ENCODE peak calls at places on chromosomes 5 and 9, in seven cellular contexts. A is heart left ventricle; W is tibial nerve; Z is astrocyte; G is activated CD4-positive, alpha-beta T cell treated with anti-CD3 and anti-CD28 coated beads, Interleukin-2, amount 10 ng/mL, durations not matched to agents 7 days and 5 days; K is HS-5; B is EH. P is an unnamed sample.

GRCh38 chr5:173888473-173889135 is 455 bp downstream of the CPEB4 start:
- DNase-seq in B (peak; percentile 58), Z (no peak), A (peak; percentile 45), K (no peak), W (no peak), G (peak; percentile 14), P (peak; percentile 24)

GRCh38 chr5:109604758-109605157 is 85.0 kb upstream of the MAN2A1 start:
- DNase-seq in K (no peak), A (no peak), G (no peak), Z (no peak), W (no peak), B (no peak), P (no peak)

GRCh38 chr5:159286420-159287035 is 23.4 kb downstream of the UBLCP1 start:
- DNase-seq in B (peak; percentile 57), A (no peak), K (no peak), Z (no peak), G (peak; percentile 42), W (no peak), P (peak; percentile 48)

GRCh38 chr9:70683841-70684240 is 269.4 kb upstream of the KLF9 start:
- DNase-seq in Z (no peak), A (no peak), W (no peak), K (no peak), G (no peak), B (peak; percentile 36), P (no peak)

GRCh38 chr5:77486344-77486962 is 5.7 kb downstream of the WDR41 start:
- DNase-seq in A (no peak), B (no peak), W (no peak), Z (peak; percentile 0), G (no peak), K (no peak), P (no peak)

GRCh38 chr5:24773241-24773640 is 128.5 kb upstream of the CDH10 start:
- DNase-seq in B (peak; percentile 70), G (no peak), W (no peak), A (no peak), K (no peak), Z (peak; percentile 67), P (no peak)

GRCh38 chr9:109307380-109308240 is 13.2 kb downstream of the EPB41L4B start:
- DNase-seq in Z (no peak), K (no peak), G (no peak), B (no peak), A (no peak), W (no peak), P (no peak)

GRCh38 chr5:377326-377981 is 55.9 kb downstream of the AHRR start:
- DNase-seq in K (no peak), W (no peak), G (peak; percentile 5), A (no peak), Z (no peak), B (no peak), P (no peak)

GRCh38 chr9:118957585-118957984 is 411.6 kb downstream of the BRINP1 start:
- DNase-seq in G (no peak), A (no peak), K (no peak), W (no peak), B (peak; percentile 75), Z (peak; percentile 31), P (no peak)

GRCh38 chr9:110199643-110200042 is 8.3 kb downstream of the C9orf152 start:
- DNase-seq in G (no peak), W (no peak), B (no peak), K (no peak), A (no peak), Z (no peak), P (no peak)

GRCh38 chr9:76644171-76644570 is 120.1 kb upstream of the PCA3 start:
- DNase-seq in A (no peak), K (no peak), G (no peak), B (no peak), Z (no peak), W (no peak), P (no peak)

GRCh38 chr9:136473354-136473721 is 9.5 kb downstream of the SEC16A start:
- DNase-seq in W (no peak), B (no peak), Z (no peak), K (no peak), G (no peak), A (no peak), P (no peak)

GRCh38 chr9:120914953-120915352 is 11.6 kb downstream of the TRAF1 start:
- DNase-seq in Z (no peak), A (no peak), G (no peak), B (peak; percentile 43), K (no peak), W (no peak), P (peak; percentile 82)

GRCh38 chr9:21695443-21695842 is 107.0 kb upstream of the MTAP start:
- DNase-seq in W (no peak), K (no peak), Z (no peak), A (no peak), G (no peak), B (no peak), P (no peak)

P was measured in IMR-90.